ENCODE peak calls at places on chromosomes 7 and 10, in five cellular contexts. N is Caco-2, P is PC-3, H is lower lobe of right lung, Z is skeletal muscle cell. D is an unnamed sample.

GRCh38 chr7:44489955-44490350 is 505 bp downstream of the NUDCD3 start:
- DNase-seq in H (peak; percentile 46), P (peak; percentile 46), N (no peak), Z (no peak), D (no peak)

GRCh38 chr7:27532256-27532783 is 130.4 kb downstream of the HIBADH start:
- DNase-seq in P (no peak), N (no peak), Z (no peak), H (no peak), D (no peak)

GRCh38 chr7:144085978-144086377 is at the start of gene OR2A12:
- DNase-seq in Z (no peak), P (no peak), H (no peak), N (no peak), D (no peak)

GRCh38 chr10:49709934-49710333 is 30.5 kb downstream of the C10orf53 start:
- DNase-seq in Z (no peak), H (no peak), P (no peak), N (no peak), D (no peak)

GRCh38 chr10:122786269-122786668 is 59.4 kb downstream of the CUZD1 start:
- DNase-seq in Z (no peak), P (peak; percentile 32), N (peak; percentile 68), H (no peak), D (no peak)

GRCh38 chr7:12623885-12624498 is 53.5 kb downstream of the SCIN start:
- DNase-seq in P (peak; percentile 74), N (peak; percentile 18), Z (no peak), H (no peak), D (no peak)

GRCh38 chr7:55230014-55230413 is 135.1 kb upstream of the LANCL2 start:
- DNase-seq in Z (no peak), N (no peak), P (no peak), H (no peak), D (no peak)

GRCh38 chr10:80158598-80159127 is 26.1 kb downstream of the PLAC9 start:
- DNase-seq in P (peak; percentile 100), Z (peak; percentile 98), N (no peak), H (peak; percentile 75), D (peak; percentile 62)

GRCh38 chr7:123270553-123270952 is 70.8 kb upstream of the SLC13A1 start:
- DNase-seq in Z (no peak), H (no peak), N (no peak), P (no peak), D (no peak)

GRCh38 chr10:30207485-30208052 is 141.5 kb downstream of the MTPAP start:
- DNase-seq in P (peak; percentile 5), H (no peak), N (no peak), Z (no peak), D (no peak)

GRCh38 chr7:147894271-147894670 is 696.3 kb upstream of the C7orf33 start:
- DNase-seq in Z (no peak), P (peak; percentile 35), H (no peak), N (no peak), D (no peak)

GRCh38 chr7:55161154-55161687 is 142.4 kb downstream of the EGFR start:
- DNase-seq in Z (no peak), H (no peak), P (no peak), N (no peak), D (no peak)

GRCh38 chr10:123665371-123666286 is 526 bp upstream of the GPR26 start:
- DNase-seq in Z (no peak), N (no peak), P (no peak), H (no peak), D (no peak)

GRCh38 chr10:31832261-31832660 is 96.4 kb downstream of the ARHGAP12 start:
- DNase-seq in Z (no peak), H (no peak), P (no peak), N (no peak), D (no peak)

DNA sequence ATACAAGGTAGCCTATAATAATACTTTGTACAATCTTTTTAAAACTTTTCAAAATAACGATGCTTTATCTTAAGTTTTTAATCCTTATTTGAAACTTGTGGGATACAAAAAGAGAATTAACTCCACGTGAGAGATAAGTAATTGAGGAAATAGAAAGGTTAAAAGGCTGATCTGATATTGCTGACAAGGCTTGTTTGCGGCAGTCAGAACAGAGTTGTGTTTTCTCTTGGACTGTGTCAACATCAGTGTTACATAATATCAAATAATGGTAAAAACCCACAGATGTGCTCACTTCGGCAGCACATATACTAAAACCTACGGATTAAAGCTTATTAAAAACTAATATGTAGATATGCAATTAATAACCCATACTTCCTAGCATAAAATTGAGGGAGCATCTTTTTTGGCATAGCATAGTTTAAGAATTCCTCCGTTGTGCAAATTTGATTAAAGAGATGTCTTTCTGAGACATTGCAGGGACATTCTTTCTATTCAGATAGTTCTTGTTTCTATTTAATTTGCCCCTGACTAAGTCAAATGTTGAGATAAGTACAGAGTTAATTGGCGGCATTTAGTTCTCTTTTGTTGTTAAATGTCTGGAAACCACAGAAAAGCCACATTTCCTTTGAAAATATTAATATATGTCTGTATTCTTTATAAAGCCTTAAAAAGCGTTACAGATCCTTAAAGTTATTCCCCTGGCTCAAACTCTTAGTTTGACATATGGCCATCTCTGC is 63.3 kb downstream of the FAM185A start:
- DNase-seq in Z (no peak), H (no peak), N (no peak), P (no peak), D (no peak)
- H3K4me3 ChIP-seq in Z (no peak overlapping the region), H (no peak overlapping the region), N (no peak overlapping the region), P (no peak overlapping the region), D (no peak overlapping the region)

GRCh38 chr10:6071181-6072175 is 9.3 kb upstream of the IL2RA start:
- DNase-seq in P (no peak), H (no peak), Z (no peak), N (no peak), D (no peak)
- H3K4me3 ChIP-seq in P (no peak overlapping the region), H (no peak overlapping the region), Z (no peak overlapping the region), N (no peak overlapping the region), D (no peak overlapping the region)

DNA sequence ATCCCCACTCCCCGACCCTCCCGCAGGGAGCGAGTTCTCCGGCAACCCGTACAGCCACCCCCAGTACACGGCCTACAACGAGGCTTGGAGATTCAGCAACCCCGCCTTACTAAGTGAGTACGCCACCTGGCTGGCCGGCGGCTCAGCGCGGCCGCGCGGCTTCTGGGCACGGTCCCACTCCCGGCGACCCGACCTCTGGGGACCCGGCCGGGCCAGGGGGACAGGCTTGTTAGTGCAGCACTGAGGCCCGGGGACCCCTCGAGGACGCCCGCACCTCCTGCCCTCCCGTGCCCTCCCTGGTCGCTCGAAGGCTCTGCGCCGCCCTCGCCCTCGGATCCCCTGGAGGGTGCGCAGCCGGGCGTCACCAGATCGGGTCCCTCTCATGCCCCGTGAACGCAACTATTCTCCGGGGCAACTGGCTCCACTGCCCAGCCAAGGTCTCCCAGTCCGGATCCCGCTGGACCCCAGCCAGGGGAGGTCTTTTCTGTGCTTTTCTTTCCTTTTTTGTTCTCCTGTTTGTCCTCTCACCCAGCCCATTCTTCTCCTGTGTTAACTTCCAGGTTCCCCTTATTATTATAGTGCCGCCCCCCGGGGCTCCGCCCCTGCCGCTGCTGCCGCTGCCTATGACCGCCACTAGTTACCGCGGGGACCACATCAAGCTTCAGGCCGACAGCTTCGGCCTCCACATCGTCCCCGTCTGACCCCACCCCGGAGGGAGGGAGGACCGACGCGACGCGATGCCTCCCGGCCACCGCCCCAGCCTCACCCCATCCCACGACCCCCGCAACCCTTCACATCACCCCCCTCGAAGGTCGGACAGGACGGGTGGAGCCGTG is 81.8 kb downstream of the PAX2 start:
- DNase-seq in H (no peak), N (peak; percentile 63), Z (no peak), P (no peak), D (peak; percentile 85)
- H3K4me3 ChIP-seq in H (peak overlapping the region; percentile 47), N (peak overlapping the region; percentile 77), Z (no peak overlapping the region), P (peak overlapping the region; percentile 65), D (peak overlapping the region; percentile 45)

DNA sequence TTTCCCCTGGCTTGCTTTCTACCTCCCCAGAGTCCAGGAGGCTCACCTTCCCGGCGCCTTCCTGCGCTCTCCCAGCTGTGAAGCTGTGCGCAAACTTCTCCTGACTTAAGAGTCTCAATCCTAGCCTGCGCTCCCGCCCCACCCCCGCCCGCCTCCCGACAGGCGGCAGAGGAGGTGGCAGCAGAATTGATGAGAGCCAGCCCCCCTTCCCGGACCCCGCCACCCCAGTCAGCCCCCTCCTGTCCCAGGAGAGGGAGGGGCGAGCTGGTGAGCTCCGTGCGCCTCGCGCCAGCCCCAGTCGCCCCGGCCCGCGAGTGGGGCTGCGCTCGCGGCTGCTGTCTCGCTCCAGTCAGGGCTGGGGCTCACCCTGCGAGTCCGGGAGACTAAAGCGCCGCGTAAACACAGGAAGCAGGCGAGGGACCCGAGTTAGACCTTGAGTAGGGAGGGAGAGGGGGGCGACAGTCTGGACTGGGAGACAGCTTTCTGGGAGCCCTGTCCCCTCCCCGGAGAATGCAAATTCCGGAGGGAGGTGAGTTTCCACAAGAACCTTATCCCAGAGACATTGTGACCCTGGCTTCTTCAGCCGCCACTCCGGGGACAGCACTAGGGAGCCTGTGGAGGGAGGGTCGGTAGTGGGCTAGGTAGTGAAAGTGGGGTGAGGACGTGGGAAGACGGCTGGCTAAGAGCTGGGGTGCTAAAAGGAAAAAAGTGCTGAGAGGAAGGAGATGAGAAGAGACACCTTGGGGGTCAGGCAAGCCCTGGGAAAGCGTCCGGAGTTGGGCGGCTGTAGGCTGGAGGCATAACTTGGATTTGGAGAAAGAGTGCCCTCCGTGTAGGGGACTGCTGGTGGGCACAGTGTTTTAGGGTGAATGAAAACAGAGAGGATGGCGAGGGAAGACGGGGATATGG is at the start of gene CALCR:
- DNase-seq in N (peak; percentile 8), H (peak; percentile 39), P (no peak), Z (no peak), D (no peak)
- H3K4me3 ChIP-seq in N (peak within 1 kb of the TSS; percentile 34), H (peak within 1 kb of the TSS; percentile 37), P (no peak within 1 kb of the TSS), Z (no peak within 1 kb of the TSS), D (peak within 1 kb of the TSS; percentile 7)

GRCh38 chr10:113895018-113895417 is 40.6 kb downstream of the NHLRC2 start:
- DNase-seq in N (no peak), H (no peak), Z (peak; percentile 29), P (peak; percentile 82), D (no peak)

GRCh38 chr10:113891476-113891875 is 37.0 kb downstream of the NHLRC2 start:
- DNase-seq in Z (no peak), N (peak; percentile 41), P (no peak), H (no peak), D (no peak)

GRCh38 chr10:113897693-113898618 is 43.5 kb downstream of the NHLRC2 start:
- DNase-seq in N (no peak), Z (no peak), P (no peak), H (no peak), D (no peak)

GRCh38 chr10:113893570-113893969 is 39.1 kb downstream of the NHLRC2 start:
- DNase-seq in P (no peak), N (peak; percentile 43), Z (no peak), H (no peak), D (no peak)

GRCh38 chr10:113894581-113894980 is 40.1 kb downstream of the NHLRC2 start:
- DNase-seq in H (no peak), Z (no peak), N (no peak), P (no peak), D (no peak)
- H3K4me3 ChIP-seq in H (no peak overlapping the region), Z (no peak overlapping the region), N (no peak overlapping the region), P (no peak overlapping the region), D (no peak overlapping the region)